ENCODE peak calls at places on chromosome 12, in eight cellular contexts. One of them, this sample, is unnamed.

GRCh38 chr12:50103767-50104321 is at the start of gene GPD1:
- DNase-seq in lung: peak; percentile 69
- DNase-seq in NCI-H510A treated with DMSO at 0.1 percent for 48 hours: peak; percentile 88
- DNase-seq in GM06990: no peak
- DNase-seq in upper lobe of right lung: peak; percentile 91
- DNase-seq in AG09319: no peak
- DNase-seq in COR-L47: peak; percentile 79
- DNase-seq in stimulated activated CD8-positive, alpha-beta memory T cell treated with anti-CD3 and anti-CD28 coated beads, Interleukin-7, amount 100 ng/mL, for 1 hour: no peak
- DNase-seq in this sample: no peak

GRCh38 chr12:120887253-120888043 is 16.7 kb downstream of the SPPL3 start:
- DNase-seq in lung: no peak
- DNase-seq in NCI-H510A treated with DMSO at 0.1 percent for 48 hours: no peak
- DNase-seq in GM06990: no peak
- DNase-seq in upper lobe of right lung: no peak
- DNase-seq in AG09319: no peak
- DNase-seq in COR-L47: no peak
- DNase-seq in stimulated activated CD8-positive, alpha-beta memory T cell treated with anti-CD3 and anti-CD28 coated beads, Interleukin-7, amount 100 ng/mL, for 1 hour: no peak
- DNase-seq in this sample: no peak

GRCh38 chr12:69042970-69043369 is 110.0 kb upstream of the CPM start:
- DNase-seq in lung: peak; percentile 36
- DNase-seq in NCI-H510A treated with DMSO at 0.1 percent for 48 hours: peak; percentile 77
- DNase-seq in GM06990: no peak
- DNase-seq in upper lobe of right lung: no peak
- DNase-seq in AG09319: no peak
- DNase-seq in COR-L47: peak; percentile 17
- DNase-seq in stimulated activated CD8-positive, alpha-beta memory T cell treated with anti-CD3 and anti-CD28 coated beads, Interleukin-7, amount 100 ng/mL, for 1 hour: no peak
- DNase-seq in this sample: no peak

GRCh38 chr12:71799105-71799504 is 40.5 kb upstream of the TBC1D15 start:
- DNase-seq in lung: no peak
- DNase-seq in NCI-H510A treated with DMSO at 0.1 percent for 48 hours: no peak
- DNase-seq in GM06990: no peak
- DNase-seq in upper lobe of right lung: no peak
- DNase-seq in AG09319: no peak
- DNase-seq in COR-L47: no peak
- DNase-seq in stimulated activated CD8-positive, alpha-beta memory T cell treated with anti-CD3 and anti-CD28 coated beads, Interleukin-7, amount 100 ng/mL, for 1 hour: no peak
- DNase-seq in this sample: no peak

GRCh38 chr12:109760930-109761630 is 47.5 kb downstream of the FAM222A start:
- DNase-seq in lung: no peak
- DNase-seq in NCI-H510A treated with DMSO at 0.1 percent for 48 hours: no peak
- DNase-seq in GM06990: no peak
- DNase-seq in upper lobe of right lung: peak; percentile 56
- DNase-seq in AG09319: no peak
- DNase-seq in COR-L47: no peak
- DNase-seq in stimulated activated CD8-positive, alpha-beta memory T cell treated with anti-CD3 and anti-CD28 coated beads, Interleukin-7, amount 100 ng/mL, for 1 hour: no peak
- DNase-seq in this sample: no peak

GRCh38 chr12:117890644-117891043 is 78.1 kb downstream of the KSR2 start:
- DNase-seq in lung: no peak
- DNase-seq in NCI-H510A treated with DMSO at 0.1 percent for 48 hours: no peak
- DNase-seq in GM06990: no peak
- DNase-seq in upper lobe of right lung: no peak
- DNase-seq in AG09319: no peak
- DNase-seq in COR-L47: no peak
- DNase-seq in stimulated activated CD8-positive, alpha-beta memory T cell treated with anti-CD3 and anti-CD28 coated beads, Interleukin-7, amount 100 ng/mL, for 1 hour: no peak
- DNase-seq in this sample: no peak

GRCh38 chr12:21891763-21892217 is 49.4 kb downstream of the ABCC9 start:
- DNase-seq in lung: no peak
- DNase-seq in NCI-H510A treated with DMSO at 0.1 percent for 48 hours: no peak
- DNase-seq in GM06990: no peak
- DNase-seq in upper lobe of right lung: no peak
- DNase-seq in AG09319: no peak
- DNase-seq in COR-L47: no peak
- DNase-seq in stimulated activated CD8-positive, alpha-beta memory T cell treated with anti-CD3 and anti-CD28 coated beads, Interleukin-7, amount 100 ng/mL, for 1 hour: no peak
- DNase-seq in this sample: no peak

GRCh38 chr12:49883065-49883464 is 20.6 kb downstream of the FAIM2 start:
- DNase-seq in lung: no peak
- DNase-seq in NCI-H510A treated with DMSO at 0.1 percent for 48 hours: no peak
- DNase-seq in GM06990: no peak
- DNase-seq in upper lobe of right lung: no peak
- DNase-seq in AG09319: no peak
- DNase-seq in COR-L47: no peak
- DNase-seq in stimulated activated CD8-positive, alpha-beta memory T cell treated with anti-CD3 and anti-CD28 coated beads, Interleukin-7, amount 100 ng/mL, for 1 hour: no peak
- DNase-seq in this sample: no peak

GRCh38 chr12:121976950-121977349 is 44.7 kb upstream of the BCL7A start:
- DNase-seq in lung: no peak
- DNase-seq in NCI-H510A treated with DMSO at 0.1 percent for 48 hours: no peak
- DNase-seq in GM06990: no peak
- DNase-seq in upper lobe of right lung: no peak
- DNase-seq in AG09319: no peak
- DNase-seq in COR-L47: no peak
- DNase-seq in stimulated activated CD8-positive, alpha-beta memory T cell treated with anti-CD3 and anti-CD28 coated beads, Interleukin-7, amount 100 ng/mL, for 1 hour: no peak
- DNase-seq in this sample: no peak

GRCh38 chr12:93784339-93785086 is 107.3 kb downstream of the CRADD start:
- DNase-seq in lung: no peak
- DNase-seq in NCI-H510A treated with DMSO at 0.1 percent for 48 hours: no peak
- DNase-seq in GM06990: no peak
- DNase-seq in upper lobe of right lung: no peak
- DNase-seq in AG09319: no peak
- DNase-seq in COR-L47: no peak
- DNase-seq in stimulated activated CD8-positive, alpha-beta memory T cell treated with anti-CD3 and anti-CD28 coated beads, Interleukin-7, amount 100 ng/mL, for 1 hour: no peak
- DNase-seq in this sample: no peak

GRCh38 chr12:50222275-50222783 is 55.2 kb upstream of the CERS5 start:
- DNase-seq in lung: peak; percentile 35
- DNase-seq in NCI-H510A treated with DMSO at 0.1 percent for 48 hours: peak; percentile 58
- DNase-seq in GM06990: peak; percentile 39
- DNase-seq in upper lobe of right lung: no peak
- DNase-seq in AG09319: peak; percentile 89
- DNase-seq in COR-L47: no peak
- DNase-seq in stimulated activated CD8-positive, alpha-beta memory T cell treated with anti-CD3 and anti-CD28 coated beads, Interleukin-7, amount 100 ng/mL, for 1 hour: no peak
- DNase-seq in this sample: peak; percentile 46

GRCh38 chr12:44551631-44552030 is 324.5 kb downstream of the NELL2 start:
- DNase-seq in lung: no peak
- DNase-seq in NCI-H510A treated with DMSO at 0.1 percent for 48 hours: no peak
- DNase-seq in GM06990: no peak
- DNase-seq in upper lobe of right lung: no peak
- DNase-seq in AG09319: no peak
- DNase-seq in COR-L47: no peak
- DNase-seq in stimulated activated CD8-positive, alpha-beta memory T cell treated with anti-CD3 and anti-CD28 coated beads, Interleukin-7, amount 100 ng/mL, for 1 hour: no peak
- DNase-seq in this sample: no peak

GRCh38 chr12:18752947-18753346 is 15.0 kb downstream of the CAPZA3 start:
- DNase-seq in lung: no peak
- DNase-seq in NCI-H510A treated with DMSO at 0.1 percent for 48 hours: no peak
- DNase-seq in GM06990: no peak
- DNase-seq in upper lobe of right lung: no peak
- DNase-seq in AG09319: no peak
- DNase-seq in COR-L47: no peak
- DNase-seq in stimulated activated CD8-positive, alpha-beta memory T cell treated with anti-CD3 and anti-CD28 coated beads, Interleukin-7, amount 100 ng/mL, for 1 hour: no peak
- DNase-seq in this sample: no peak

GRCh38 chr12:4979737-4980136 is 63.9 kb upstream of the KCNA5 start:
- DNase-seq in lung: no peak
- DNase-seq in NCI-H510A treated with DMSO at 0.1 percent for 48 hours: no peak
- DNase-seq in GM06990: no peak
- DNase-seq in upper lobe of right lung: no peak
- DNase-seq in AG09319: no peak
- DNase-seq in COR-L47: no peak
- DNase-seq in stimulated activated CD8-positive, alpha-beta memory T cell treated with anti-CD3 and anti-CD28 coated beads, Interleukin-7, amount 100 ng/mL, for 1 hour: no peak
- DNase-seq in this sample: no peak

GRCh38 chr12:8647968-8648367 is 14.7 kb downstream of the MFAP5 start:
- DNase-seq in lung: no peak
- DNase-seq in NCI-H510A treated with DMSO at 0.1 percent for 48 hours: no peak
- DNase-seq in GM06990: no peak
- DNase-seq in upper lobe of right lung: no peak
- DNase-seq in AG09319: no peak
- DNase-seq in COR-L47: no peak
- DNase-seq in stimulated activated CD8-positive, alpha-beta memory T cell treated with anti-CD3 and anti-CD28 coated beads, Interleukin-7, amount 100 ng/mL, for 1 hour: no peak
- DNase-seq in this sample: no peak

GRCh38 chr12:6205144-6205539 is 4.9 kb downstream of the CD9 start:
- DNase-seq in lung: no peak
- DNase-seq in NCI-H510A treated with DMSO at 0.1 percent for 48 hours: no peak
- DNase-seq in GM06990: no peak
- DNase-seq in upper lobe of right lung: no peak
- DNase-seq in AG09319: no peak
- DNase-seq in COR-L47: no peak
- DNase-seq in stimulated activated CD8-positive, alpha-beta memory T cell treated with anti-CD3 and anti-CD28 coated beads, Interleukin-7, amount 100 ng/mL, for 1 hour: no peak
- DNase-seq in this sample: no peak

GRCh38 chr12:87656311-87656710 is 372.9 kb downstream of the C12orf50 start:
- DNase-seq in lung: no peak
- DNase-seq in NCI-H510A treated with DMSO at 0.1 percent for 48 hours: no peak
- DNase-seq in GM06990: no peak
- DNase-seq in upper lobe of right lung: no peak
- DNase-seq in AG09319: no peak
- DNase-seq in COR-L47: no peak
- DNase-seq in stimulated activated CD8-positive, alpha-beta memory T cell treated with anti-CD3 and anti-CD28 coated beads, Interleukin-7, amount 100 ng/mL, for 1 hour: no peak
- DNase-seq in this sample: no peak

GRCh38 chr12:4069046-4070010 is 196.1 kb upstream of the PARP11 start:
- DNase-seq in lung: no peak
- DNase-seq in NCI-H510A treated with DMSO at 0.1 percent for 48 hours: no peak
- DNase-seq in GM06990: no peak
- DNase-seq in upper lobe of right lung: no peak
- DNase-seq in AG09319: no peak
- DNase-seq in COR-L47: no peak
- DNase-seq in stimulated activated CD8-positive, alpha-beta memory T cell treated with anti-CD3 and anti-CD28 coated beads, Interleukin-7, amount 100 ng/mL, for 1 hour: no peak
- DNase-seq in this sample: no peak

GRCh38 chr12:50708619-50709018 is 55.3 kb upstream of the ATF1 start:
- DNase-seq in lung: no peak
- DNase-seq in NCI-H510A treated with DMSO at 0.1 percent for 48 hours: no peak
- DNase-seq in GM06990: no peak
- DNase-seq in upper lobe of right lung: no peak
- DNase-seq in AG09319: no peak
- DNase-seq in COR-L47: no peak
- DNase-seq in stimulated activated CD8-positive, alpha-beta memory T cell treated with anti-CD3 and anti-CD28 coated beads, Interleukin-7, amount 100 ng/mL, for 1 hour: no peak
- DNase-seq in this sample: no peak

GRCh38 chr12:108063192-108063591 is 65.9 kb upstream of the WSCD2 start:
- DNase-seq in lung: no peak
- DNase-seq in NCI-H510A treated with DMSO at 0.1 percent for 48 hours: no peak
- DNase-seq in GM06990: no peak
- DNase-seq in upper lobe of right lung: no peak
- DNase-seq in AG09319: no peak
- DNase-seq in COR-L47: no peak
- DNase-seq in stimulated activated CD8-positive, alpha-beta memory T cell treated with anti-CD3 and anti-CD28 coated beads, Interleukin-7, amount 100 ng/mL, for 1 hour: no peak
- DNase-seq in this sample: no peak

GRCh38 chr12:7907009-7907408 is 29.0 kb downstream of the SLC2A3 start:
- DNase-seq in lung: no peak
- DNase-seq in NCI-H510A treated with DMSO at 0.1 percent for 48 hours: no peak
- DNase-seq in GM06990: no peak
- DNase-seq in upper lobe of right lung: no peak
- DNase-seq in AG09319: no peak
- DNase-seq in COR-L47: no peak
- DNase-seq in stimulated activated CD8-positive, alpha-beta memory T cell treated with anti-CD3 and anti-CD28 coated beads, Interleukin-7, amount 100 ng/mL, for 1 hour: no peak
- DNase-seq in this sample: no peak

GRCh38 chr12:97452839-97453238 is 9.8 kb upstream of the RMST start:
- DNase-seq in lung: no peak
- DNase-seq in NCI-H510A treated with DMSO at 0.1 percent for 48 hours: no peak
- DNase-seq in GM06990: no peak
- DNase-seq in upper lobe of right lung: no peak
- DNase-seq in AG09319: no peak
- DNase-seq in COR-L47: no peak
- DNase-seq in stimulated activated CD8-positive, alpha-beta memory T cell treated with anti-CD3 and anti-CD28 coated beads, Interleukin-7, amount 100 ng/mL, for 1 hour: no peak
- DNase-seq in this sample: no peak

This sample was measured in GOT3.